ENCODE peak calls at places on chromosome 7, in nine cellular contexts. E is NAMALWA; A is substantia nigra; T is HTR-8/SVneo; B is stimulated activated naive CD8-positive, alpha-beta T cell treated with anti-CD3 and anti-CD28 coated beads, Interleukin-15, Interleukin-2, amounts not matched to agents 100 U/mL and 50 U/mL, for 24 hours; D is A549; M is naive thymus-derived CD4-positive, alpha-beta T cell; Y is GM06990; Z is activated naive CD8-positive, alpha-beta T cell treated with anti-CD3 and anti-CD28 coated beads, Interleukin-2, amount 50 U/mL, for 24 hours. N is an unnamed sample.

GRCh38 chr7:93030605-93031225 is 87.1 kb downstream of the SAMD9 start:
- DNase-seq in T (no peak), Z (no peak), Y (no peak), M (no peak), A (no peak), D (no peak), B (no peak), E (no peak), N (no peak)

GRCh38 chr7:14425559-14425958 is 436.1 kb upstream of the ETV1 start:
- DNase-seq in E (no peak), T (no peak), M (no peak), Y (no peak), Z (no peak), D (no peak), B (no peak), A (no peak), N (no peak)

GRCh38 chr7:95725170-95725569 is 47.2 kb upstream of the DYNC1I1 start:
- DNase-seq in B (no peak), Z (no peak), E (peak), Y (no peak), A (no peak), T (no peak), D (peak), M (no peak), N (no peak)

GRCh38 chr7:55130554-55131198 is 111.9 kb downstream of the EGFR start:
- DNase-seq in Y (no peak), A (no peak), B (no peak), E (no peak), D (no peak), Z (no peak), M (no peak), T (no peak), N (no peak)

GRCh38 chr7:7764515-7765138 is 46.2 kb upstream of the RPA3 start:
- DNase-seq in T (no peak), A (no peak), D (no peak), Z (no peak), B (no peak), M (peak), E (no peak), Y (no peak), N (no peak)

GRCh38 chr7:150909192-150909591 is 56.9 kb downstream of the AOC1 start:
- DNase-seq in A (no peak), T (no peak), Y (no peak), D (no peak), E (no peak), M (peak), Z (peak), B (peak), N (peak)

GRCh38 chr7:129188372-129188891 is at the start of gene SMO:
- DNase-seq in Z (no peak), B (peak), D (peak), M (no peak), E (no peak), Y (no peak), T (peak), A (no peak), N (no peak)

GRCh38 chr7:148116954-148117353 is 473.6 kb upstream of the C7orf33 start:
- DNase-seq in A (no peak), Y (no peak), B (no peak), D (no peak), M (no peak), T (no peak), E (no peak), Z (no peak), N (no peak)

GRCh38 chr7:108063520-108063933 is 60.6 kb upstream of the LAMB1 start:
- DNase-seq in A (no peak), Y (peak), Z (no peak), D (no peak), M (no peak), B (no peak), E (no peak), T (no peak), N (no peak)

GRCh38 chr7:141702047-141702567 is at the start of gene DENND11:
- DNase-seq in T (peak), E (peak), D (no peak), Z (peak), M (peak), A (no peak), Y (peak), B (peak), N (peak)

GRCh38 chr7:155299539-155300202 is 2.0 kb downstream of the INSIG1 start:
- DNase-seq in D (no peak), A (no peak), Z (no peak), T (no peak), Y (no peak), M (peak), B (no peak), E (peak), N (peak)

GRCh38 chr7:138934861-138935260 is 46.3 kb downstream of the KIAA1549 start:
- DNase-seq in T (peak), Y (no peak), M (no peak), Z (no peak), D (no peak), A (no peak), B (no peak), E (no peak), N (no peak)

GRCh38 chr7:13829914-13830603 is 159.4 kb downstream of the ETV1 start:
- DNase-seq in T (no peak), A (no peak), D (no peak), E (peak), B (no peak), Y (no peak), M (no peak), Z (no peak), N (peak)

GRCh38 chr7:28890137-28890536 is 68.0 kb downstream of the TRIL start:
- DNase-seq in D (no peak), M (no peak), B (no peak), Z (no peak), Y (no peak), T (no peak), A (no peak), E (peak), N (peak)

GRCh38 chr7:44176486-44176885 is 12.8 kb downstream of the GCK start:
- DNase-seq in T (no peak), Y (no peak), D (no peak), A (no peak), M (no peak), E (no peak), B (no peak), Z (no peak), N (no peak)

GRCh38 chr7:147022056-147022455 is 905.5 kb downstream of the CNTNAP2 start:
- DNase-seq in A (no peak), E (no peak), B (no peak), T (no peak), Z (no peak), M (no peak), Y (no peak), D (no peak), N (no peak)

GRCh38 chr7:33986951-33987948 is 81.9 kb downstream of the BMPER start:
- DNase-seq in E (no peak), T (peak), B (no peak), M (no peak), D (peak), Y (no peak), Z (no peak), A (no peak), N (no peak)

GRCh38 chr7:46212425-46213153 is 291.5 kb upstream of the IGFBP3 start:
- DNase-seq in T (no peak), E (no peak), A (no peak), Z (no peak), B (no peak), Y (no peak), D (no peak), M (no peak), N (no peak)

GRCh38 chr7:16630654-16631053 is 14.9 kb downstream of the ANKMY2 start:
- DNase-seq in D (no peak), B (no peak), M (no peak), Z (no peak), T (no peak), E (no peak), Y (no peak), A (no peak), N (no peak)

GRCh38 chr7:17986826-17987225 is 40.8 kb downstream of the PRPS1L1 start:
- DNase-seq in B (no peak), E (no peak), Y (no peak), T (peak), Z (no peak), M (no peak), A (no peak), D (no peak), N (no peak)

GRCh38 chr7:30659312-30659711 is 22.9 kb downstream of the CRHR2 start:
- DNase-seq in Z (no peak), Y (no peak), D (no peak), M (no peak), T (no peak), A (no peak), E (no peak), B (no peak), N (no peak)

N was measured in RPMI8226.